ENCODE peak calls at places on chromosomes 6 and 20, in eight cellular contexts. B is astrocyte, A is endothelial cell of umbilical vein, F is H1, S is HCT116, G is neural progenitor cell, V is fibroblast of lung, X is IMR-90. U is an unnamed sample.

GRCh38 chr6:134342211-134342610 is 24.3 kb upstream of the SGK1 start:
- DNase-seq in V (no peak), A (no peak), B (no peak), G (no peak), F (no peak), X (no peak), S (no peak), U (no peak)

GRCh38 chr20:20491110-20491783 is 123.3 kb downstream of the INSM1 start:
- DNase-seq in F (no peak), S (no peak), X (peak), B (peak), G (no peak), A (peak), V (peak), U (peak)

GRCh38 chr6:134288538-134289203 is 29.2 kb downstream of the SGK1 start:
- DNase-seq in A (peak), X (peak), F (no peak), V (peak), B (peak), G (no peak), S (no peak), U (peak)

GRCh38 chr6:44624226-44624625 is 236.7 kb downstream of the CDC5L start:
- DNase-seq in V (no peak), F (no peak), G (no peak), X (no peak), S (no peak), B (no peak), A (no peak), U (no peak)

GRCh38 chr20:18058661-18059467 is 1.1 kb upstream of the OVOL2 start:
- DNase-seq in A (no peak), S (peak), G (peak), B (no peak), F (no peak), X (no peak), V (no peak), U (peak)

GRCh38 chr6:162497371-162497770 is 230.2 kb downstream of the PRKN start:
- DNase-seq in A (no peak), S (no peak), V (no peak), X (no peak), F (no peak), B (no peak), G (no peak), U (no peak)

GRCh38 chr6:79947191-79948173 is at the start of gene ELOVL4:
- DNase-seq in S (no peak), G (peak), F (peak), A (peak), V (peak), X (peak), B (peak), U (peak)

GRCh38 chr6:26087284-26088115 is at the start of gene HFE:
- DNase-seq in B (peak), A (peak), F (no peak), V (peak), G (peak), X (peak), S (no peak), U (peak)

GRCh38 chr6:19024737-19025136 is 637.6 kb downstream of the RNF144B start:
- DNase-seq in F (no peak), S (peak), X (peak), A (no peak), B (peak), V (peak), G (peak), U (peak)

GRCh38 chr20:34978092-34978744 is 22.6 kb downstream of the MYH7B start:
- DNase-seq in X (no peak), F (no peak), S (no peak), G (no peak), V (no peak), B (no peak), A (no peak), U (no peak)

GRCh38 chr6:27836783-27837635 is 75.2 kb downstream of the OR2B2 start:
- DNase-seq in X (peak), V (peak), G (peak), B (peak), A (peak), F (no peak), S (peak), U (peak)

GRCh38 chr6:27836080-27836782 is 76.0 kb downstream of the OR2B2 start:
- DNase-seq in G (no peak), B (no peak), F (no peak), V (no peak), A (peak), X (no peak), S (no peak), U (no peak)

GRCh38 chr6:27834384-27834783 is 77.8 kb downstream of the OR2B2 start:
- DNase-seq in S (no peak), A (no peak), G (no peak), X (no peak), F (no peak), V (no peak), B (no peak), U (no peak)

GRCh38 chr6:27837636-27838512 is 74.3 kb downstream of the OR2B2 start:
- DNase-seq in A (peak), G (peak), V (peak), X (peak), B (peak), S (peak), F (peak), U (peak)

GRCh38 chr6:27834879-27835549 is 77.2 kb downstream of the OR2B2 start:
- DNase-seq in S (no peak), F (no peak), A (no peak), X (no peak), B (no peak), G (no peak), V (no peak), U (no peak)
- H3K9ac ChIP-seq in S (peak), F (no peak), A (no peak), X (no peak), B (no peak), G (no peak), V (no peak), U (peak)

GRCh38 chr6:108619431-108620197 is 58.9 kb downstream of the FOXO3 start:
- DNase-seq in G (no peak), V (peak), A (peak), S (no peak), B (no peak), F (no peak), X (peak), U (peak)
- H3K9ac ChIP-seq in G (no peak), V (no peak), A (no peak), S (no peak), B (no peak), F (no peak), X (no peak), U (no peak)

GRCh38 chr6:108134213-108134973 is 31.4 kb upstream of the NR2E1 start:
- DNase-seq in S (no peak), F (no peak), X (no peak), V (no peak), B (no peak), A (no peak), G (peak), U (no peak)

GRCh38 chr6:108127826-108128225 is 38.0 kb upstream of the NR2E1 start:
- DNase-seq in G (no peak), B (no peak), F (no peak), V (no peak), A (no peak), S (no peak), X (no peak), U (peak)

GRCh38 chr6:108132863-108133262 is 33.0 kb upstream of the NR2E1 start:
- DNase-seq in F (no peak), G (no peak), B (no peak), A (no peak), V (no peak), S (no peak), X (no peak), U (no peak)

DNA sequence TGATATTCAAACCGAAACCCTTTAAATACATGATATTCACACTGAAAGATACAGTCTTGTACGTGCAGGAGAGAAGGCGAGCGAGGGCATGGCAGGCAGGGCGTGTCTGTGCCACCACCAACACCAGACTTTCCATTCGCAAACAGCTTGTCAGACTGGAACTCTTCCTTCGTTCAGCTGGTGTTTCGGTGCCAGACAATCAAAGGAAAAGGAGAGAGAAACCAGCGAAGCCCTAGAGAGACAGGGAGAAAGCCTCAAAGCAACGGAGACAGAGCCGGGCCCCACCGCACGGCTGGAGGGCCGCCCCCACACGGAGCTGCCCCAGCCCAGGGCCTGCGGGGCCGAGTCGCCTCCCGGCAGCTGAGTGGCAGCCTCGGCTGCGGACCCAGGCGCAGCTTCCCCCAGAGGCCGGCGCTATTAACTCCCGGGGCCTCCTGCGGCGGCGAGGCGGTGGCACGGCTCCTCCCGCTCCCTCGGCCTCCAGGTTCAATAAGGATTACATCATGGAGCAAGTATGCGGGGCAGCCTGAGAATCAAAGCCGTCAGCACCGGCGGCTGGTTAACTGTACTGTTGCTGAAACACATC is 32.1 kb upstream of the NR2E1 start:
- DNase-seq in V (peak), X (peak), G (peak), A (peak), B (peak), S (peak), F (peak), U (peak)
- H3K9ac ChIP-seq in V (no peak), X (peak), G (no peak), A (peak), B (peak), S (peak), F (no peak), U (peak)

GRCh38 chr6:3881722-3882421 is 32.7 kb downstream of the FAM50B start:
- DNase-seq in B (no peak), G (no peak), X (no peak), V (no peak), S (no peak), F (no peak), A (no peak), U (no peak)

GRCh38 chr6:3887150-3887700 is 38.1 kb downstream of the FAM50B start:
- DNase-seq in A (peak), F (no peak), V (peak), B (no peak), X (peak), G (no peak), S (no peak), U (peak)

GRCh38 chr6:3882865-3883264 is 33.7 kb downstream of the FAM50B start:
- DNase-seq in S (no peak), X (peak), V (no peak), F (no peak), A (no peak), B (no peak), G (no peak), U (peak)

GRCh38 chr6:3885262-3886036 is 36.3 kb downstream of the FAM50B start:
- DNase-seq in B (no peak), A (no peak), X (no peak), S (peak), V (no peak), G (no peak), F (no peak), U (peak)

GRCh38 chr6:3884007-3884745 is 35.0 kb downstream of the FAM50B start:
- DNase-seq in F (no peak), X (peak), G (no peak), S (no peak), B (peak), V (peak), A (peak), U (peak)
- H3K9ac ChIP-seq in F (no peak), X (no peak), G (no peak), S (no peak), B (peak), V (no peak), A (peak), U (peak)

DNA sequence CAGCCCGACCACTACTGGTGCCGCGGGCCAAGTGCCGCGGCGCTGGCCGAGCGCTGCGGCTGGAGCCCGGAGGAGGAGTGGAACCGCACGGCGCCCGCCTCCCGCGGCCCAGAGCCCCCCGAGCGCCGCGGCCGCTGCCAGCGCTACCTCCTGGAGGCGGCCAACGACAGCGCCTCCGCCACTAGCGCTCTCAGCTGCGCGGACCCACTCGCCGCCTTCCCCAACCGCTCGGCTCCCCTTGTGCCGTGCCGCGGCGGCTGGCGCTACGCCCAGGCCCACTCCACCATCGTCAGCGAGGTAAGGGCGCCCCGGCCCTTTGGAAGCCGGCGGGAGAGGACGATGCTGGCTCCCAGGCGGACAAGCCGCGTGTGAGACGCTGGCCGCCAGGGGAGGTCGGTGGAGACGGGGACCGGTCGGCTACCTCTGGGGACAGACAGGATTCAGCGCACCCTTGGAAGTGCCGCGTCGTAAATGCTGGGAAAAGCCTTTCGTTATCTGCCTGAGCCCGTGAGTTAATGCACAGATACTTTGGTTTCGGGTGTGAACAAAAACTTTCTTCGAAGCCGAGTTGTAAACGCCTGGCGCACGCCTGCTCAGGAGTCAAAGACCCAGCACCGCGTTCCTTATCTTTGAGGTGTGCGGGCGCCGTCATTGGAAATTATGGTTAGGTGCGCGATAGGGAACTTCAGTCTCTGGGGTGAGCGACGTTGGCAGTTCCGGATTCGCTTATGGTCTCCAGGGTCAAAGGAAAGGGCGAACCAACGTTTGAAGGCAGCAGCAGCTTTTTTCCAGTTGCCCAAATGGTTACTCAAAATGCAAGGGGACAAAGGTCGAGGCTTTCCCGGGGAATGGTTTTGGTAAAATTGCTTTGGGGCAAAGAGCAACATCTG is 619 bp downstream of the SLC22A3 start:
- DNase-seq in B (peak), S (no peak), A (no peak), V (peak), F (no peak), X (no peak), G (peak), U (peak)
- H3K9ac ChIP-seq in B (peak), S (no peak), A (no peak), V (no peak), F (peak), X (no peak), G (no peak), U (no peak)

GRCh38 chr6:145811741-145812140 is 2.9 kb downstream of the FBXO30 start:
- DNase-seq in X (no peak), A (no peak), G (no peak), F (no peak), V (no peak), S (no peak), B (no peak), U (no peak)
- H3K9ac ChIP-seq in X (no peak), A (no peak), G (no peak), F (no peak), V (no peak), S (no peak), B (no peak), U (no peak)

U was measured in GM23248.